ENCODE peak calls at places on chromosomes 16 and 17, in four cellular contexts. U, C, V and O are unnamed samples. For H3K9me3, the result is how much of the 10 kb centered on the place peaks cover.

GRCh38 chr17:67059372-67059771 is 15.0 kb downstream of the CACNG1 start:
- DNase-seq in C (no peak), V (no peak), U (peak), O (no peak)

GRCh38 chr17:82332669-82333278 is 792 bp downstream of the SECTM1 start:
- DNase-seq in C (no peak), U (no peak), V (no peak), O (no peak)

GRCh38 chr17:17812211-17813054 is 24.4 kb downstream of the SREBF1 start:
- DNase-seq in U (peak), C (peak), V (no peak), O (no peak)

GRCh38 chr16:56525154-56525720 is 5.4 kb upstream of the BBS2 start:
- DNase-seq in C (no peak), V (no peak), U (no peak), O (no peak)

GRCh38 chr17:64216385-64217248 is 46.4 kb downstream of the TEX2 start:
- DNase-seq in U (peak), V (peak), C (peak), O (no peak)

GRCh38 chr17:412211-413015 is 59.8 kb upstream of the RPH3AL start:
- DNase-seq in V (no peak), U (peak), C (peak), O (no peak)

GRCh38 chr16:66370786-66371684 is 4.5 kb downstream of the CDH5 start:
- DNase-seq in V (no peak), U (no peak), C (no peak), O (no peak)

GRCh38 chr17:41522301-41523224 is 3.9 kb upstream of the KRT15 start:
- DNase-seq in C (no peak), U (no peak), V (no peak), O (no peak)

GRCh38 chr17:77366558-77367245 is 225.9 kb downstream of the SEC14L1 start:
- DNase-seq in V (no peak), C (no peak), U (peak), O (no peak)

GRCh38 chr17:78573955-78574354 is 3.2 kb downstream of the DNAH17 start:
- DNase-seq in V (no peak), U (no peak), C (peak), O (no peak)

GRCh38 chr17:57737450-57737849 is 7.6 kb downstream of the CCDC182 start:
- DNase-seq in V (no peak), C (no peak), U (no peak), O (no peak)

GRCh38 chr16:84567446-84567962 is 50.4 kb downstream of the COTL1 start:
- DNase-seq in U (no peak), C (no peak), V (no peak), O (no peak)

GRCh38 chr16:35862242-35862641 is 2402.8 kb downstream of the TP53TG3F start:
- DNase-seq in C (no peak), V (no peak), U (no peak), O (no peak)
- H3K9me3 ChIP-seq in C (half or more), V (under half), U (half or more), O (under half)

GRCh38 chr16:88458039-88458772 is 5.1 kb downstream of the ZFPM1 start:
- DNase-seq in U (no peak), V (no peak), C (no peak), O (no peak)

GRCh38 chr16:88455610-88456355 is 2.7 kb downstream of the ZFPM1 start:
- DNase-seq in U (peak), V (peak), C (peak), O (no peak)

GRCh38 chr16:88458773-88459235 is 5.7 kb downstream of the ZFPM1 start:
- DNase-seq in C (no peak), V (no peak), U (no peak), O (no peak)

GRCh38 chr16:88454315-88455057 is 1.4 kb downstream of the ZFPM1 start:
- DNase-seq in V (no peak), C (no peak), U (peak), O (no peak)

GRCh38 chr16:88456356-88457292 is 3.5 kb downstream of the ZFPM1 start:
- DNase-seq in C (no peak), U (no peak), V (no peak), O (no peak)
- TF ChIP-seq YY1 in C (no peak), U (no peak), V (no peak), O (no peak)

GRCh38 chr17:1413281-1413791 is 13.3 kb upstream of the YWHAE start:
- DNase-seq in U (no peak), C (peak), V (no peak), O (no peak)
- TF ChIP-seq SUZ12 in U (no peak), C (no peak), V (no peak), O (no peak)

GRCh38 chr17:72879877-72880276 is 212.6 kb downstream of the SLC39A11 start:
- DNase-seq in C (no peak), V (no peak), U (no peak), O (no peak)

GRCh38 chr17:72876413-72876812 is 216.1 kb downstream of the SLC39A11 start:
- DNase-seq in C (no peak), U (no peak), V (no peak), O (no peak)

GRCh38 chr17:72878975-72879660 is 213.4 kb downstream of the SLC39A11 start:
- DNase-seq in U (no peak), V (no peak), C (no peak), O (no peak)

GRCh38 chr17:72877348-72877747 is 215.1 kb downstream of the SLC39A11 start:
- DNase-seq in U (no peak), C (no peak), V (no peak), O (no peak)
- H3K9me3 ChIP-seq in U (under half), C (under half), V (under half), O (under half)